ENCODE peak calls at places on chromosomes 13 and 19, in four cellular contexts. One of them, this sample, is unnamed.

GRCh38 chr13:110397445-110397844 is 90.4 kb downstream of the COL4A2 start:
- DNase-seq in Caco-2: no peak
- DNase-seq in kidney epithelial cell: no peak
- DNase-seq in esophagus muscularis mucosa: no peak
- DNase-seq in this sample: no peak

GRCh38 chr19:37692956-37693660 is 26.5 kb downstream of the ZNF607 start:
- DNase-seq in Caco-2: no peak
- DNase-seq in kidney epithelial cell: no peak
- DNase-seq in esophagus muscularis mucosa: no peak
- DNase-seq in this sample: no peak

GRCh38 chr19:57473646-57474045 is 3.7 kb downstream of the ZNF772 start:
- DNase-seq in Caco-2: no peak
- DNase-seq in kidney epithelial cell: no peak
- DNase-seq in esophagus muscularis mucosa: no peak
- DNase-seq in this sample: no peak

GRCh38 chr13:57409121-57409520 is 222.4 kb upstream of the PCDH17 start:
- DNase-seq in Caco-2: no peak
- DNase-seq in kidney epithelial cell: no peak
- DNase-seq in esophagus muscularis mucosa: no peak
- DNase-seq in this sample: no peak

GRCh38 chr13:23380534-23380933 is 53.0 kb downstream of the SACS start:
- DNase-seq in Caco-2: no peak
- DNase-seq in kidney epithelial cell: no peak
- DNase-seq in esophagus muscularis mucosa: no peak
- DNase-seq in this sample: no peak

GRCh38 chr13:24228852-24229458 is 68.4 kb downstream of the SPATA13 start:
- DNase-seq in Caco-2: peak
- DNase-seq in kidney epithelial cell: peak
- DNase-seq in esophagus muscularis mucosa: no peak
- DNase-seq in this sample: no peak

GRCh38 chr19:19628499-19629134 is 597 bp upstream of the LPAR2 start:
- DNase-seq in Caco-2: peak
- DNase-seq in kidney epithelial cell: no peak
- DNase-seq in esophagus muscularis mucosa: no peak
- DNase-seq in this sample: no peak

GRCh38 chr19:2359992-2360875 is at the start of gene TMPRSS9:
- DNase-seq in Caco-2: no peak
- DNase-seq in kidney epithelial cell: no peak
- DNase-seq in esophagus muscularis mucosa: no peak
- DNase-seq in this sample: no peak

GRCh38 chr19:41871573-41872383 is 5.3 kb upstream of the CD79A start:
- DNase-seq in Caco-2: no peak
- DNase-seq in kidney epithelial cell: no peak
- DNase-seq in esophagus muscularis mucosa: no peak
- DNase-seq in this sample: no peak

GRCh38 chr13:31862828-31863227 is 123.5 kb downstream of the RXFP2 start:
- DNase-seq in Caco-2: no peak
- DNase-seq in kidney epithelial cell: no peak
- DNase-seq in esophagus muscularis mucosa: no peak
- DNase-seq in this sample: no peak

GRCh38 chr19:17324357-17325114 is 10.1 kb downstream of the ANO8 start:
- DNase-seq in Caco-2: no peak
- DNase-seq in kidney epithelial cell: no peak
- DNase-seq in esophagus muscularis mucosa: no peak
- DNase-seq in this sample: no peak

GRCh38 chr19:58519087-58519354 is 589 bp downstream of the ZBTB45 start:
- DNase-seq in Caco-2: peak
- DNase-seq in kidney epithelial cell: no peak
- DNase-seq in esophagus muscularis mucosa: no peak
- DNase-seq in this sample: peak

GRCh38 chr19:58515259-58515658 is 3.5 kb upstream of the SLC27A5 start:
- DNase-seq in Caco-2: no peak
- DNase-seq in kidney epithelial cell: no peak
- DNase-seq in esophagus muscularis mucosa: no peak
- DNase-seq in this sample: no peak

GRCh38 chr19:58516246-58516836 is 3.3 kb downstream of the ZBTB45 start:
- DNase-seq in Caco-2: no peak
- DNase-seq in kidney epithelial cell: no peak
- DNase-seq in esophagus muscularis mucosa: no peak
- DNase-seq in this sample: no peak

GRCh38 chr19:58518261-58519086 is 1.1 kb downstream of the ZBTB45 start:
- DNase-seq in Caco-2: no peak
- DNase-seq in kidney epithelial cell: no peak
- DNase-seq in esophagus muscularis mucosa: no peak
- DNase-seq in this sample: no peak

GRCh38 chr19:58516964-58517833 is 2.4 kb downstream of the ZBTB45 start:
- DNase-seq in Caco-2: no peak
- DNase-seq in kidney epithelial cell: no peak
- DNase-seq in esophagus muscularis mucosa: no peak
- DNase-seq in this sample: no peak
- TF ChIP-seq CTCF in Caco-2: no peak
- TF ChIP-seq CTCF in kidney epithelial cell: no peak
- TF ChIP-seq CTCF in esophagus muscularis mucosa: no peak
- TF ChIP-seq CTCF in this sample: no peak

DNA sequence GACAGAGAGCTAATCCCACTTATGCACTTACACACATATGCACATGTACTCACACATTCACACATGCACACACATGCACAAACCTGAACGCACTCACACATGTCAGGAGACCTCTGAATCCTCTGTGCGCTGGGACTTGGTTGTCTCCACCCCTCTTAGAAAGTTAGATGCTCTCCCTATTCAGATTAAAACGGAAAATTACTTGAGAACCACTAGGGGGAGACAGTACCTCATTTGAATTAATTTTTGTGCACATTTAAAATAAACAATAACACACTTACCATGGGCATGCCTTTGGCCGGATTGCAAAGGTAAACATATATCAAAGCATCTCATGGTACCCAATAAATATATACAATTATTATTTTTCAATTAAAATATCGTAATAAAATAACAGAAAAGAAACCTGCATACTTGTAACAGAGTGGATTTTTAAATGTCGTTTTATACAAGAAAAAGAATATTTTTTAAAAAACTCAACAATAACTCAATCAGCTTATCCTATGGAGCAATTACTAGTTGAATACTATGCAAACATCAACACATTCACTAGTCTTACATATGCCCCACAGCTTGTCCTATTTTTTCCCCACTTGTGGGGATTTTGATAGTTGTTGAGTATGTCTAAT is 9.5 kb upstream of the LILRB4 start:
- DNase-seq in Caco-2: peak
- DNase-seq in kidney epithelial cell: no peak
- DNase-seq in esophagus muscularis mucosa: no peak
- DNase-seq in this sample: no peak
- TF ChIP-seq CTCF in Caco-2: peak
- TF ChIP-seq CTCF in kidney epithelial cell: peak
- TF ChIP-seq CTCF in esophagus muscularis mucosa: peak
- TF ChIP-seq CTCF in this sample: no peak

DNA sequence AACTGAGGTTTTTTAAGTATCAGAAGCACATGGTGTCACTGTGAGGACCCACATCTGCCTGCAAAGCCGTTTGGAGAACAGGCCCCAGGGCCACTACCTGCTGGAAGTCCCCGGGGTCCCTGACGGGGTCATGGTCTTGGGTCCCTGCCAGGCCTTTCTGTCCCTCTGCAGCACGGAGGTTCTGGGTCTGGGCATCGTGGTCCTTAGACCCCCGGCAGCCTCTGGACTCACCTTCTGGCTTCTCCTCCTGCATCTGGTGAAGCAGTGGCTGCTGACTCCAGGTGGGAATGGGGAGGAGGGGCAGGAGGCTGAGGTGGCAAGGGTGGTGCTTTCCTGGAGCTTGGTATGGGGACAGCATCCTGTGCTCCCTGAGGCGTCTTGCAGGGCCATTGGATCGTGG is 198.6 kb downstream of the TEX29 start:
- DNase-seq in Caco-2: no peak
- DNase-seq in kidney epithelial cell: no peak
- DNase-seq in esophagus muscularis mucosa: no peak
- DNase-seq in this sample: peak
- TF ChIP-seq CTCF in Caco-2: no peak
- TF ChIP-seq CTCF in kidney epithelial cell: no peak
- TF ChIP-seq CTCF in esophagus muscularis mucosa: no peak
- TF ChIP-seq CTCF in this sample: no peak

DNA sequence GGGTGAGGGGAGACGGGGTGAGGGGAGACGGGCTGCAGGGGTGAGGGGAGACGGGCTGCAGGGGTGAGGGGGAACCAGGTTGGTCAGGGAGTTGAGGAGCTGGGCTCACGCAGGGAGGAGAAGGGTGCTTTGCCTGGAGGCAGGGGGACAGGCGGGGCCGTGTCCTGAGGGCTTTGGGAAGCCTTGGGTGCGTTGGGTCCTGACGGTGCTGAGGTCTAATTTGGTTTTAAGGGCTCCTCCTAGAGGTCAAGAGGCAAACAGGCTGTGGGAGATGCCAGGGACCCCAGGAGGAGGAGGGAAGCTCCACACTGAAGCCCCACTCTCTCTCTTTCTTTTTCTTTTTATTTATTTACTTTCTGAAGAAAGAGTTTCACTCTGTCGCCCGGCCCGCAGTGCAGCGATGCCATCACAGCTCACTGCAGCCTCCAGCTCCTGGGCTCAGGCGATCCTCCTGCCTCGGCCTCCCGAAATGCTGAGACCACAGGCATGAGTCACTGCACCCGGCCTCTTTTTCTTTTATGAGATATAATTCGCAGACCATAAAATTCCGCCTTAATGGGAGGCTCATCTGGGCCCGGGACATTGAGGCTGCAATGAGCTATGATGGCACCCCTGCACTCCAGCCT is 9.3 kb upstream of the MISP start:
- DNase-seq in Caco-2: peak
- DNase-seq in kidney epithelial cell: no peak
- DNase-seq in esophagus muscularis mucosa: no peak
- DNase-seq in this sample: no peak
- TF ChIP-seq CTCF in Caco-2: no peak
- TF ChIP-seq CTCF in kidney epithelial cell: peak
- TF ChIP-seq CTCF in esophagus muscularis mucosa: no peak
- TF ChIP-seq CTCF in this sample: no peak

DNA sequence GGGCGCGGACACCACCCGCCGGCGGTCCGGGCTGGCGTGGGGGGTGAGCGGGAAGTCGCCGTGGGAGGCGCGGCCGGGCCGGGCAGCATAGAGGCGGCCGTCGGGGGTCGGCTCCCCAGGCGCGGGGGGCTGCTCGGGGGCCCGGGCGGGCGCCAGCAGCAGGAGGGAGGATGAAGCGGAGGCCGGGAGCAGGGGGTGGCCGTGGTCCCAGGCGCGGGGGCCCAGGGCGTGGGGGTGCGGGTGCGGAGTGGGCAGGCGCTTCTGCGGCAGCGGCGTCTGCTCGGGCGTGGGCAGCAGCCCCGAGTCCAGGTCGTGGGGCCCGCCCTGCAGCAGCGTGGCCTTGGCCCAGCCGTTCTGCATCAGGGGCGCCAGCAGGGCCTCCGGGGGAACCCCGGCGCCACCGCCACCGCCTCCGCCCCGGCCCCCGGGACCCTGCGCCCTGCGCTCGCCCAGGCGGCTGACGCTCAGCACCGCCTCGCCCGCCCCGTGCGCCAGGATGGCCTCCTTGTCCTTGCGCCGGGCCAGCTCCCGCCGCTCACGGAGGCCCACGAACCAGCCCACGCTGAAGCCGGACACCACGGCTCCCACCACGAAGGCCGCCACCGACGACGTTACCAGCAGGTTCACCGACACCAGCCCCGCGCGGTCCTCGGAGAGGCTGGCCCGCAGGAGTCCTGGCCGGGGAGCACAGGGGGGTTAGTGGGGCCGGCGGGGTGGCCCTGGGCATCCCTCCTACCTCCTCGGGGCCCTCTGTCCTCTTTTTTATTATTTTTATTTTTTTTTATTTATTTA is 4.2 kb upstream of the LRG1 start:
- DNase-seq in Caco-2: no peak
- DNase-seq in kidney epithelial cell: no peak
- DNase-seq in esophagus muscularis mucosa: no peak
- DNase-seq in this sample: no peak
- TF ChIP-seq CTCF in Caco-2: no peak
- TF ChIP-seq CTCF in kidney epithelial cell: no peak
- TF ChIP-seq CTCF in esophagus muscularis mucosa: no peak
- TF ChIP-seq CTCF in this sample: no peak

GRCh38 chr19:13151605-13152355 is 1.6 kb downstream of the IER2 start:
- DNase-seq in Caco-2: peak
- DNase-seq in kidney epithelial cell: no peak
- DNase-seq in esophagus muscularis mucosa: peak
- DNase-seq in this sample: peak

GRCh38 chr19:13152356-13152853 is 2.2 kb downstream of the IER2 start:
- DNase-seq in Caco-2: no peak
- DNase-seq in kidney epithelial cell: no peak
- DNase-seq in esophagus muscularis mucosa: no peak
- DNase-seq in this sample: no peak

GRCh38 chr19:13150919-13151604 is 851 bp downstream of the IER2 start:
- DNase-seq in Caco-2: no peak
- DNase-seq in kidney epithelial cell: no peak
- DNase-seq in esophagus muscularis mucosa: no peak
- DNase-seq in this sample: peak

GRCh38 chr19:13149628-13150186 is 468 bp downstream of the STX10 start:
- DNase-seq in Caco-2: peak
- DNase-seq in kidney epithelial cell: no peak
- DNase-seq in esophagus muscularis mucosa: no peak
- DNase-seq in this sample: no peak

DNA sequence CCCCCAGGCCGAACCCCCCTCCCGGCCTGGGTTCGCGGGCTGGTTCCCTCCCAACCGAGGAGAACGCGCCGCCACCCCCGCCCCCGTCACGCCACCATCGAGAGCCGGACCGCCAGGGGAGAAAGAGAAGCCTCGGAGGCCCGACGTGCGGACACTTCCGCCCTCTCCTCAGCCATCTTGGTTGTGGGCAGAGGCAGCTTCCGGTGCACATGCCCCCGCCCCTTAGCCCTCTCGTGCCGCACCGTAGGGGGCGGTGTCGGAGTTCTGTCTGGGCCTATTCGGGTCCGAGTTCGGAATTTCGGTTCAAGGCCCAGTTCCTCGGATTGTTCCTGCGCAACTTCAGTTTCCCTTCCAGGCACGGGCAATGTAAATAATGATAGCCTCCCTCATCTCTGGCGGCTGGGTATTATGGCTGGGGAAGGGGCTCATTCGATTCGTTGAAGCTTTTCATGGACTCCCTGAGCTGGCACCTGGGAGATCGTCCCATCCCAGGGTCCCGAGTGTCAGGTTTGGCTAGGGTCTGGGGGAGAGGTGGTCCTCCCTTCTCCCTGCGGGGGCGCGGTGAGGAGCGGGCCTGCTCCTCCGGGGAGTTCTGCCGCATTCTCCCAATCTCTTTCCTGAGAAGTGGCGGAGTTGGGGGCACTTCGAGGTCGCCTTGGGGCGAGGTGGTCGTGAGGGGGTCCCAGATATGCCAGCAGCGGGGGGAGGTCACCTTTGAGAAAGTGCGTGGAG is at the start of the genes IER2 and STX10:
- DNase-seq in Caco-2: peak
- DNase-seq in kidney epithelial cell: no peak
- DNase-seq in esophagus muscularis mucosa: peak
- DNase-seq in this sample: peak
- TF ChIP-seq CTCF in Caco-2: peak
- TF ChIP-seq CTCF in kidney epithelial cell: peak
- TF ChIP-seq CTCF in esophagus muscularis mucosa: peak
- TF ChIP-seq CTCF in this sample: no peak